ENCODE peak calls at places on chromosomes 12 and 14, in six cellular contexts. Z is upper lobe of left lung, J is tibial nerve, K is A549, P is SK-N-SH, H is ovary. X is an unnamed sample.

GRCh38 chr12:18443768-18444437 is 182.6 kb downstream of the PIK3C2G start:
- DNase-seq in Z (no peak), J (no peak), K (no peak), P (no peak), H (no peak), X (no peak)

GRCh38 chr12:122138181-122138580 is 35.8 kb downstream of the IL31 start:
- DNase-seq in Z (no peak), J (no peak), K (no peak), P (no peak), H (no peak), X (no peak)

GRCh38 chr14:21825147-21825743 is 151.6 kb upstream of the OR4E1 start:
- DNase-seq in Z (no peak), J (no peak), K (peak; percentile 59), P (peak; percentile 26), H (no peak), X (no peak)

GRCh38 chr12:93778306-93778705 is 101.1 kb downstream of the CRADD start:
- DNase-seq in Z (no peak), J (no peak), K (no peak), P (no peak), H (peak; percentile 53), X (no peak)

GRCh38 chr12:49649445-49649844 is 26.1 kb downstream of the PRPF40B start:
- DNase-seq in Z (no peak), J (no peak), K (no peak), P (no peak), H (no peak), X (no peak)

GRCh38 chr14:93031505-93032300 is 84.0 kb downstream of the ITPK1 start:
- DNase-seq in Z (no peak), J (no peak), K (no peak), P (no peak), H (no peak), X (no peak)

GRCh38 chr12:49051777-49052438 is 8.7 kb downstream of the KMT2D start:
- DNase-seq in Z (peak; percentile 18), J (no peak), K (no peak), P (no peak), H (no peak), X (no peak)

GRCh38 chr12:57268264-57268663 is 17.3 kb upstream of the STAC3 start:
- DNase-seq in Z (no peak), J (no peak), K (peak; percentile 19), P (no peak), H (no peak), X (no peak)

GRCh38 chr14:56119221-56119967 is 1.2 kb downstream of the PELI2 start:
- DNase-seq in Z (peak; percentile 53), J (no peak), K (peak; percentile 16), P (peak; percentile 50), H (peak; percentile 74), X (peak; percentile 37)

GRCh38 chr14:61568572-61569011 is 126.7 kb upstream of the HIF1A start:
- DNase-seq in Z (peak; percentile 53), J (no peak), K (no peak), P (no peak), H (peak; percentile 57), X (peak; percentile 69)

GRCh38 chr14:63701614-63702291 is 26.1 kb downstream of the SGPP1 start:
- DNase-seq in Z (no peak), J (no peak), K (no peak), P (no peak), H (no peak), X (no peak)

GRCh38 chr14:83133986-83134664 is 1600.5 kb upstream of the SEL1L start:
- DNase-seq in Z (no peak), J (no peak), K (no peak), P (no peak), H (no peak), X (no peak)

GRCh38 chr12:13428538-13429265 is 232.2 kb downstream of the EMP1 start:
- DNase-seq in Z (no peak), J (no peak), K (no peak), P (no peak), H (no peak), X (no peak)

DNA sequence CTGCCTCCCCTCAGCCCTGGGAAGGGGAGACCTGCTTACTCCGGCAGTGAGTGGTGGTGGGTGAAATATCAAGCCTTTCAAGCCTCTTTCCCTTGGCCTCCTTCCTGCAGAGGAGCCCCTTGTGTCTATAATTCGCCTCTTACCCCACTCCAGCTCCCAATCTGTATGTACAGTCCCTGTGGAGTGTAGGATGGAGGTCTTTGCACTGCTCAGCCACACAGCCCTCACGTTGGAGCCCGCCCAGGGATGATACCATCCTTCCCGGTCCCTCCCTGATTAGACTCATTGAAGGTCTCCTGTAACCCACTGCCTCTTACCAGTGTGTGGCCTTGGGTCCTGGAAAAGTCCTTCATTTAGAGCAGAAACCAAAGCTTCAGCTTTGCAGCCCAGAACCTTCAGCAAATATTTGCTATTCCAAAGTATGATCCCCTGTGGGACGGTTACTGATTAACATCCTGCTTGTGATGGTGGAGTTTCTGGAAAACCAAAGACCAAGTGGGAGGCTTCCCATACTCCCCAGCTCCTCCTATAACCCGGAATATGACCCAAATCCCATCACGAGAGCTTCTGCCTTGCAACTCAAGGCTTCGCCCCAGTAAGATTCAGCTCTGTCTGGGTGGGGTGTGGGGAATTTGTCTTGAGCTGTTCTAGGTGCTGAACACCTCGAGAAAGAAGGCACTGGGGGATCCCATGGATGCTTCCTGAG is at the start of gene SERPINA10:
- DNase-seq in Z (no peak), J (no peak), K (no peak), P (no peak), H (no peak), X (no peak)
- TF ChIP-seq EP300 in Z (no peak), J (no peak), K (no peak), P (no peak), H (no peak), X (no peak)

GRCh38 chr12:108190529-108190928 is 61.4 kb downstream of the WSCD2 start:
- DNase-seq in Z (no peak), J (no peak), K (no peak), P (no peak), H (no peak), X (no peak)
- TF ChIP-seq EP300 in Z (no peak), J (no peak), K (no peak), P (no peak), H (no peak), X (no peak)

GRCh38 chr12:19872745-19873144 is 433.5 kb downstream of the AEBP2 start:
- DNase-seq in Z (no peak), J (no peak), K (no peak), P (no peak), H (no peak), X (no peak)

GRCh38 chr12:19867970-19868369 is 428.7 kb downstream of the AEBP2 start:
- DNase-seq in Z (no peak), J (no peak), K (no peak), P (no peak), H (no peak), X (no peak)

GRCh38 chr12:19873146-19873545 is 433.9 kb downstream of the AEBP2 start:
- DNase-seq in Z (no peak), J (no peak), K (no peak), P (no peak), H (no peak), X (no peak)

GRCh38 chr12:19869413-19869812 is 430.1 kb downstream of the AEBP2 start:
- DNase-seq in Z (no peak), J (no peak), K (no peak), P (no peak), H (no peak), X (no peak)

GRCh38 chr12:19867151-19867550 is 427.9 kb downstream of the AEBP2 start:
- DNase-seq in Z (no peak), J (no peak), K (no peak), P (no peak), H (no peak), X (no peak)
- TF ChIP-seq EP300 in Z (no peak), J (no peak), K (no peak), P (no peak), H (no peak), X (no peak)

GRCh38 chr14:68986225-68986624 is 7.1 kb upstream of the ACTN1 start:
- DNase-seq in Z (no peak), J (no peak), K (no peak), P (no peak), H (no peak), X (no peak)

GRCh38 chr14:68986926-68987652 is 8.0 kb upstream of the ACTN1 start:
- DNase-seq in Z (no peak), J (no peak), K (no peak), P (no peak), H (no peak), X (no peak)

GRCh38 chr14:68984686-68985085 is 5.6 kb upstream of the ACTN1 start:
- DNase-seq in Z (no peak), J (no peak), K (no peak), P (no peak), H (no peak), X (no peak)

GRCh38 chr14:68983210-68983609 is 4.1 kb upstream of the ACTN1 start:
- DNase-seq in Z (no peak), J (no peak), K (no peak), P (no peak), H (no peak), X (no peak)

GRCh38 chr14:68987653-68988036 is 8.5 kb upstream of the ACTN1 start:
- DNase-seq in Z (no peak), J (no peak), K (peak; percentile 42), P (peak; percentile 75), H (no peak), X (no peak)
- TF ChIP-seq EP300 in Z (no peak), J (no peak), K (no peak), P (no peak), H (no peak), X (no peak)

DNA sequence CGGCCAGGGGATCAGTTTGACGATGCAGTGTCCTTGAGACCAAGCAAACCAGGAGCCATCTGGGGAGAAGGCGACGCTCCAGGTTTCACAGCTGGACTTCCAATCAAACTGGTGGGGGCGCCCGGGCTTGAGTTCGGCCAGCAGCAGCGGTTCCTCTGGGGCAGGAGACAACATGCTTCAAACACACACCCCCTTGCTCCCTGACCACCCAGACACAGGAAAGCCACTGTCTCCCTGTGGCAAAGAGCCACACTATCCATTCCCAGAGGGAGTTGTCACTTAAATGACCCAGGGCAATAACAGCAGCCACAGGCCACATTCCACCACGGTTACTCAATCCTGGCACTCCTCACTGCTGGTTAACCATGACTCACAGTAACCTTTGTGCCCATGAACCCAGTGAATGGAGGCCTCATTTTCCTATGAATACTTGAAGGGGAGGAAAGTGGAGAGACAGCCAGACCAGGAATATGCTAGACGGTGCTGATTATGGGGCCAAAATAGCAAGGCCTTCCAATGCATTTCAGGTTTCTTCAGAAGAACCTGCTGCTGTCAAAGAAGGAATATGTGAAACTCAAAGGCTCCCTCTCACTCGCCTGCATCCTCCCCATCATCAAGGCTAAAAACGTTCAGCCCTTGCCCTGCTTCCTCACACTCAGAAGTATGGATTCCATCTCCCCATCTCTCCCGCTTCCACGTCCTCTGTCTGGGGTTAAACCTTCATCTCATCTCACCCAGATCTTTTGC is 8.5 kb downstream of the WSB2 start:
- DNase-seq in Z (peak; percentile 90), J (peak; percentile 83), K (peak; percentile 96), P (no peak), H (peak; percentile 66), X (peak; percentile 86)
- TF ChIP-seq EP300 in Z (peak; percentile 79), J (peak; percentile 54), K (peak; percentile 78), P (peak; percentile 86), H (no peak), X (no peak)

DNA sequence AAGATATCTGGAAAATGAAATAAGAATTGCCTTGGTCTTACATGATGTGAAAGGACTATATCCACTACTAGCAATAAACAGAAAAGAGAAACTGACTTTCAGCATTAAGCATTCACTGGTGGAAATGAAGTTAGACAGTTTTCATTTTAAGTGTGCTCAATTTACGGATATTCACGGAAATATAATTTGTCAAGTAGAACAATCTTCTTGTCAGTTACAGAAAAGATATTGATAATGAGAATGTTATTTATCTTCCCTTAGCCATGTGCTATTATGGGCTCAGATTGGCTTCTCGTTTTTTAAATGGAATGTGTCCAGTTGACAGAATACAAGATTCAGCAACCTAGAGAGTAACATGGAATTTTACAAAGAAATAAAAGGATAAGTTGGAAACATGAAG is 118.6 kb upstream of the SLCO1C1 start:
- DNase-seq in Z (no peak), J (no peak), K (no peak), P (no peak), H (no peak), X (no peak)
- TF ChIP-seq EP300 in Z (no peak), J (no peak), K (no peak), P (no peak), H (no peak), X (no peak)